ENCODE peak calls at places on chromosome 21, in five cellular contexts. A is cardiac muscle cell, B is pancreas, W is GM13977, V is fibroblast of lung. Z is an unnamed sample.
A peak's percentile ranks its signal among the peaks of the same experiment; 100 is the strongest.

GRCh38 chr21:33797565-33797964 is 118.0 kb downstream of the ATP5PO start:
- DNase-seq in B (no peak), V (no peak), A (no peak), W (no peak), Z (no peak)

GRCh38 chr21:42616366-42617340 is 36.8 kb upstream of the PDE9A start:
- DNase-seq in W (no peak), V (no peak), A (no peak), B (no peak), Z (no peak)

GRCh38 chr21:43571976-43572375 is 87.3 kb downstream of the HSF2BP start:
- DNase-seq in A (no peak), W (no peak), B (no peak), V (no peak), Z (no peak)

GRCh38 chr21:41636636-41637625 is 129.0 kb upstream of the TMPRSS2 start:
- DNase-seq in W (no peak), B (no peak), A (no peak), V (no peak), Z (no peak)

GRCh38 chr21:45098867-45099266 is 24.5 kb downstream of the ADARB1 start:
- DNase-seq in V (no peak), A (peak; percentile 48), W (peak; percentile 61), B (no peak), Z (no peak)

GRCh38 chr21:35328856-35329455 is 279.9 kb upstream of the RUNX1 start:
- DNase-seq in B (no peak), W (no peak), A (no peak), V (no peak), Z (no peak)

GRCh38 chr21:41766051-41766882 is 585 bp downstream of the RIPK4 start:
- DNase-seq in W (no peak), V (no peak), B (peak; percentile 75), A (no peak), Z (no peak)

GRCh38 chr21:17514124-17514481 is 1.3 kb downstream of the CXADR start:
- DNase-seq in W (no peak), B (no peak), V (no peak), A (peak; percentile 10), Z (no peak)

GRCh38 chr21:27021046-27021445 is 54.2 kb upstream of the ADAMTS5 start:
- DNase-seq in W (no peak), B (no peak), A (no peak), V (no peak), Z (no peak)

GRCh38 chr21:35086357-35086756 is 37.3 kb upstream of the RUNX1 start:
- DNase-seq in W (no peak), A (no peak), V (peak; percentile 20), B (no peak), Z (no peak)

GRCh38 chr21:34603002-34603709 is 11.8 kb downstream of the RCAN1 start:
- DNase-seq in B (peak; percentile 92), W (peak; percentile 70), A (peak; percentile 86), V (peak; percentile 79), Z (no peak)

GRCh38 chr21:43322805-43323204 is 104.1 kb downstream of the SIK1 start:
- DNase-seq in A (no peak), B (no peak), V (no peak), W (no peak), Z (no peak)

GRCh38 chr21:43809853-43810504 is 20.6 kb downstream of the RRP1 start:
- DNase-seq in W (no peak), V (no peak), A (no peak), B (no peak), Z (no peak)

GRCh38 chr21:32088471-32088870 is 190.4 kb downstream of the MIS18A start:
- DNase-seq in W (no peak), A (no peak), V (no peak), B (no peak), Z (no peak)

GRCh38 chr21:16476056-16476850 is 746.5 kb downstream of the USP25 start:
- DNase-seq in W (no peak), V (peak; percentile 63), B (no peak), A (no peak), Z (no peak)

GRCh38 chr21:16587141-16587570 is 857.4 kb downstream of the USP25 start:
- DNase-seq in B (peak; percentile 63), V (peak; percentile 77), W (no peak), A (no peak), Z (no peak)

GRCh38 chr21:38878394-38879179 is 72.9 kb downstream of the ETS2 start:
- DNase-seq in W (no peak), V (no peak), A (no peak), B (no peak), Z (no peak)

GRCh38 chr21:38880578-38880966 is 74.8 kb downstream of the ETS2 start:
- DNase-seq in W (no peak), B (no peak), V (no peak), A (no peak), Z (no peak)

GRCh38 chr21:38879912-38880577 is 74.3 kb downstream of the ETS2 start:
- DNase-seq in B (no peak), A (no peak), W (no peak), V (no peak), Z (no peak)

GRCh38 chr21:38881041-38881570 is 75.4 kb downstream of the ETS2 start:
- DNase-seq in A (no peak), V (peak; percentile 25), W (no peak), B (no peak), Z (no peak)

GRCh38 chr21:38875694-38876492 is 70.2 kb downstream of the ETS2 start:
- DNase-seq in A (no peak), W (no peak), B (no peak), V (peak; percentile 65), Z (peak; percentile 56)
- TF ChIP-seq CTCF in A (no peak), W (no peak), B (no peak), V (no peak), Z (no peak)

GRCh38 chr21:25350056-25350455 is 257.2 kb downstream of the MRPL39 start:
- DNase-seq in V (peak; percentile 66), W (no peak), A (peak; percentile 26), B (no peak), Z (no peak)
- TF ChIP-seq CTCF in V (peak; percentile 80), W (peak; percentile 42), A (peak; percentile 65), B (no peak), Z (peak; percentile 63)

GRCh38 chr21:20388400-20388799 is 609.8 kb upstream of the NCAM2 start:
- DNase-seq in V (no peak), A (no peak), W (no peak), B (no peak), Z (no peak)
- TF ChIP-seq CTCF in V (no peak), A (no peak), W (no peak), B (no peak), Z (no peak)

GRCh38 chr21:15430577-15430976 is 299.2 kb upstream of the USP25 start:
- DNase-seq in W (no peak), A (no peak), V (no peak), B (no peak), Z (no peak)

GRCh38 chr21:15430023-15430422 is 299.8 kb upstream of the USP25 start:
- DNase-seq in B (no peak), V (peak; percentile 17), A (no peak), W (no peak), Z (no peak)

GRCh38 chr21:15434185-15434905 is 295.4 kb upstream of the USP25 start:
- DNase-seq in W (no peak), A (no peak), B (no peak), V (no peak), Z (no peak)

GRCh38 chr21:15433091-15433490 is 296.7 kb upstream of the USP25 start:
- DNase-seq in B (no peak), V (no peak), A (no peak), W (no peak), Z (no peak)

DNA sequence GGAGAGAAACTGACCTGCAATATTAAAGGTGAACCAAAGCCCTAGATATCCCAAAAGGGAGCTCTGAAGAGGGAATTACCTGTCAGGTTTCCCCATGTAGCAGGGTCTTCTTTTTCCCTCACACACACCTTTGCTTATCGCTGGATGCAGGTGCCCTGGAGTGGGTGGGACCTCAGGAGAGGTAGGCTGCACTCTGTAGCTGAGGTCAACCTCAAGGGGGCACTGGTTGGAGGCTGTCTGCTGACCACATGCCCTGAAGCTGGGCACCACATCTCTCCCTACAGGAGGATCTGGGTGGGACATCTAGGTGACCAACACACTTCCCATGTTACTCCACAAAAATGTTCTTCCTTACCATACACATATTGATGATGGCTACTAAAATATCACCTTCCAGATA is 298.7 kb upstream of the USP25 start:
- DNase-seq in A (no peak), V (no peak), W (no peak), B (no peak), Z (no peak)
- TF ChIP-seq CTCF in A (no peak), V (no peak), W (no peak), B (no peak), Z (no peak)

GRCh38 chr21:39208624-39209333 is 25.5 kb upstream of the PSMG1 start:
- DNase-seq in B (no peak), V (peak; percentile 18), W (no peak), A (no peak), Z (no peak)

GRCh38 chr21:39209334-39209688 is 26.1 kb upstream of the PSMG1 start:
- DNase-seq in A (no peak), V (no peak), B (no peak), W (no peak), Z (no peak)

DNA sequence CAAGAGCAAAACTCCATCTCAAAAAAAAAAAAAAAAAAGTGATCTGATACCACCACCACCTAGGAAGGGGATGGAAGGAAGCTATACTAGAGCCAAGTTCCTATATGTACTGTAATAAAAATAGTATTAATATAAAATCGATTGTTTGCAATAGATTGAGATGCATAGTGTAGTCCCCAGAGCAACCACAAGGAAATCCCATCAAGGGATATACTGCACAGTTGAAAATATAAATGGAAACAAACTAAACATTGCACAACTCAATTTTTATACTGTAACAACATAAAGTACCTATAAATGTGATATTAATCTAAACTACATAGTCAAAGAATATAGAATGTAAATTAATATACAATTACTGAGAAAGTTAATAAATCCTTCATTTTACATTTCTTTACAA is 20.9 kb upstream of the PSMG1 start:
- DNase-seq in A (no peak), B (no peak), V (no peak), W (no peak), Z (no peak)
- TF ChIP-seq CTCF in A (peak; percentile 25), B (no peak), V (peak; percentile 15), W (no peak), Z (no peak)

DNA sequence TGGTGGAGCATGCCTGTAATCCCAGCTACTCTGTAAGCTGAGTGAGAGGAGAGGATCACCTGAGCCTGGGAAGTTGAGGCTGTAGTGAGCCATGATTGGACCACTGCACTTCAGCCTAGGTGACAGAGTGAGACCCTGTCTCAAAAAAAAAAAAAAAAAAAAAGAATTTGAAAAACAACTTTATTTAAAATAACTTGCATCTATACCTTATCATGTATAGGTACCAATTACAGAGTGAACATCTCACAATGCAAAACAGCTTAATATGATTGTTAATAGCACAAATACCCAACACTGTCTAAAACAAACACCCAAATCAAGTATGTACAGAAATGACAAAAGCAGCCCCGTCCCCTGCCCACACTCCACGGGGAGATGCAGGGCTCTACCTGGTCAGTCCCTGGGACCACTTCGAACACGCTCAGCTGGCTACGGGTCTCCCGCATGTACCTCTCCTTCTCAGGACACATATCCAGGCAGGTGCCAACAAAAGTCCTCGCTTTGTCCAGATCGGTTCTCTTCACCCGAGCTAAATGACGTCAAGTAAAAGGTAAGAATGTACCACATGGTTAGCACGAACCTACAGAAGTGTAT is 10.5 kb downstream of the MCM3AP start:
- DNase-seq in B (no peak), A (no peak), W (no peak), V (no peak), Z (no peak)
- TF ChIP-seq CTCF in B (no peak), A (no peak), W (no peak), V (no peak), Z (no peak)

Z was measured in AG09319.